ENCODE peak calls at places on chromosomes 12 and 14, in nine cellular contexts. One of them, this sample, is unnamed.

GRCh38 chr14:105093426-105094192 is 28.4 kb upstream of the GPR132 start:
- DNase-seq in effector CD4-positive, alpha-beta T cell: peak
- DNase-seq in uterus: peak
- DNase-seq in activated CD8-positive, alpha-beta memory T cell treated with anti-CD3 and anti-CD28 coated beads, Interleukin-2, amount 50 U/mL, for 4 hours: peak
- DNase-seq in lower lobe of right lung: peak
- DNase-seq in Panc1: no peak
- DNase-seq in neural progenitor cell: peak
- DNase-seq in hepatocyte: peak
- DNase-seq in AG08395: peak
- DNase-seq in this sample: peak

GRCh38 chr14:72665259-72665658 is 228.6 kb downstream of the DPF3 start:
- DNase-seq in effector CD4-positive, alpha-beta T cell: no peak
- DNase-seq in uterus: no peak
- DNase-seq in activated CD8-positive, alpha-beta memory T cell treated with anti-CD3 and anti-CD28 coated beads, Interleukin-2, amount 50 U/mL, for 4 hours: no peak
- DNase-seq in lower lobe of right lung: no peak
- DNase-seq in Panc1: no peak
- DNase-seq in neural progenitor cell: no peak
- DNase-seq in hepatocyte: peak
- DNase-seq in AG08395: peak
- DNase-seq in this sample: no peak

GRCh38 chr14:63174760-63175191 is 29.5 kb upstream of the RHOJ start:
- DNase-seq in effector CD4-positive, alpha-beta T cell: no peak
- DNase-seq in uterus: no peak
- DNase-seq in activated CD8-positive, alpha-beta memory T cell treated with anti-CD3 and anti-CD28 coated beads, Interleukin-2, amount 50 U/mL, for 4 hours: no peak
- DNase-seq in lower lobe of right lung: no peak
- DNase-seq in Panc1: no peak
- DNase-seq in neural progenitor cell: peak
- DNase-seq in hepatocyte: peak
- DNase-seq in AG08395: peak
- DNase-seq in this sample: peak

GRCh38 chr14:99001241-99001640 is 270.8 kb downstream of the BCL11B start:
- DNase-seq in effector CD4-positive, alpha-beta T cell: no peak
- DNase-seq in uterus: no peak
- DNase-seq in activated CD8-positive, alpha-beta memory T cell treated with anti-CD3 and anti-CD28 coated beads, Interleukin-2, amount 50 U/mL, for 4 hours: no peak
- DNase-seq in lower lobe of right lung: no peak
- DNase-seq in Panc1: no peak
- DNase-seq in neural progenitor cell: no peak
- DNase-seq in hepatocyte: no peak
- DNase-seq in AG08395: no peak
- DNase-seq in this sample: no peak

GRCh38 chr12:130127527-130127908 is 34.7 kb upstream of the FZD10 start:
- DNase-seq in effector CD4-positive, alpha-beta T cell: no peak
- DNase-seq in uterus: peak
- DNase-seq in activated CD8-positive, alpha-beta memory T cell treated with anti-CD3 and anti-CD28 coated beads, Interleukin-2, amount 50 U/mL, for 4 hours: no peak
- DNase-seq in lower lobe of right lung: no peak
- DNase-seq in Panc1: no peak
- DNase-seq in neural progenitor cell: no peak
- DNase-seq in hepatocyte: no peak
- DNase-seq in AG08395: peak
- DNase-seq in this sample: no peak

GRCh38 chr12:92416385-92416812 is 270.8 kb upstream of the BTG1 start:
- DNase-seq in effector CD4-positive, alpha-beta T cell: no peak
- DNase-seq in uterus: no peak
- DNase-seq in activated CD8-positive, alpha-beta memory T cell treated with anti-CD3 and anti-CD28 coated beads, Interleukin-2, amount 50 U/mL, for 4 hours: no peak
- DNase-seq in lower lobe of right lung: no peak
- DNase-seq in Panc1: no peak
- DNase-seq in neural progenitor cell: no peak
- DNase-seq in hepatocyte: no peak
- DNase-seq in AG08395: no peak
- DNase-seq in this sample: no peak

GRCh38 chr12:21666722-21667121 is 9.1 kb upstream of the LDHB start:
- DNase-seq in effector CD4-positive, alpha-beta T cell: no peak
- DNase-seq in uterus: no peak
- DNase-seq in activated CD8-positive, alpha-beta memory T cell treated with anti-CD3 and anti-CD28 coated beads, Interleukin-2, amount 50 U/mL, for 4 hours: no peak
- DNase-seq in lower lobe of right lung: no peak
- DNase-seq in Panc1: no peak
- DNase-seq in neural progenitor cell: no peak
- DNase-seq in hepatocyte: no peak
- DNase-seq in AG08395: no peak
- DNase-seq in this sample: peak

GRCh38 chr12:11697670-11698387 is 48.4 kb downstream of the ETV6 start:
- DNase-seq in effector CD4-positive, alpha-beta T cell: no peak
- DNase-seq in uterus: no peak
- DNase-seq in activated CD8-positive, alpha-beta memory T cell treated with anti-CD3 and anti-CD28 coated beads, Interleukin-2, amount 50 U/mL, for 4 hours: no peak
- DNase-seq in lower lobe of right lung: no peak
- DNase-seq in Panc1: no peak
- DNase-seq in neural progenitor cell: no peak
- DNase-seq in hepatocyte: no peak
- DNase-seq in AG08395: peak
- DNase-seq in this sample: no peak

GRCh38 chr14:48690349-48690748 is 895.8 kb downstream of the RPS29 start:
- DNase-seq in effector CD4-positive, alpha-beta T cell: no peak
- DNase-seq in uterus: no peak
- DNase-seq in activated CD8-positive, alpha-beta memory T cell treated with anti-CD3 and anti-CD28 coated beads, Interleukin-2, amount 50 U/mL, for 4 hours: no peak
- DNase-seq in lower lobe of right lung: no peak
- DNase-seq in Panc1: no peak
- DNase-seq in neural progenitor cell: peak
- DNase-seq in hepatocyte: no peak
- DNase-seq in AG08395: no peak
- DNase-seq in this sample: no peak

GRCh38 chr12:101299931-101300330 is 20.0 kb downstream of the UTP20 start:
- DNase-seq in effector CD4-positive, alpha-beta T cell: no peak
- DNase-seq in uterus: no peak
- DNase-seq in activated CD8-positive, alpha-beta memory T cell treated with anti-CD3 and anti-CD28 coated beads, Interleukin-2, amount 50 U/mL, for 4 hours: no peak
- DNase-seq in lower lobe of right lung: no peak
- DNase-seq in Panc1: no peak
- DNase-seq in neural progenitor cell: no peak
- DNase-seq in hepatocyte: no peak
- DNase-seq in AG08395: no peak
- DNase-seq in this sample: no peak

GRCh38 chr12:69512820-69513219 is 42.6 kb downstream of the FRS2 start:
- DNase-seq in effector CD4-positive, alpha-beta T cell: no peak
- DNase-seq in uterus: no peak
- DNase-seq in activated CD8-positive, alpha-beta memory T cell treated with anti-CD3 and anti-CD28 coated beads, Interleukin-2, amount 50 U/mL, for 4 hours: no peak
- DNase-seq in lower lobe of right lung: no peak
- DNase-seq in Panc1: no peak
- DNase-seq in neural progenitor cell: no peak
- DNase-seq in hepatocyte: no peak
- DNase-seq in AG08395: no peak
- DNase-seq in this sample: no peak

GRCh38 chr14:89215166-89215940 is 201.7 kb downstream of the FOXN3 start:
- DNase-seq in effector CD4-positive, alpha-beta T cell: no peak
- DNase-seq in uterus: no peak
- DNase-seq in activated CD8-positive, alpha-beta memory T cell treated with anti-CD3 and anti-CD28 coated beads, Interleukin-2, amount 50 U/mL, for 4 hours: no peak
- DNase-seq in lower lobe of right lung: no peak
- DNase-seq in Panc1: no peak
- DNase-seq in neural progenitor cell: no peak
- DNase-seq in hepatocyte: no peak
- DNase-seq in AG08395: peak
- DNase-seq in this sample: no peak

GRCh38 chr14:90513151-90514014 is 116.6 kb downstream of the CALM1 start:
- DNase-seq in effector CD4-positive, alpha-beta T cell: no peak
- DNase-seq in uterus: peak
- DNase-seq in activated CD8-positive, alpha-beta memory T cell treated with anti-CD3 and anti-CD28 coated beads, Interleukin-2, amount 50 U/mL, for 4 hours: no peak
- DNase-seq in lower lobe of right lung: peak
- DNase-seq in Panc1: no peak
- DNase-seq in neural progenitor cell: peak
- DNase-seq in hepatocyte: peak
- DNase-seq in AG08395: no peak
- DNase-seq in this sample: peak

GRCh38 chr14:104863923-104864266 is 1.2 kb upstream of the CEP170B start:
- DNase-seq in effector CD4-positive, alpha-beta T cell: no peak
- DNase-seq in uterus: no peak
- DNase-seq in activated CD8-positive, alpha-beta memory T cell treated with anti-CD3 and anti-CD28 coated beads, Interleukin-2, amount 50 U/mL, for 4 hours: no peak
- DNase-seq in lower lobe of right lung: no peak
- DNase-seq in Panc1: no peak
- DNase-seq in neural progenitor cell: no peak
- DNase-seq in hepatocyte: no peak
- DNase-seq in AG08395: no peak
- DNase-seq in this sample: no peak

GRCh38 chr12:56160160-56160763 is 2.1 kb downstream of the MYL6 start:
- DNase-seq in effector CD4-positive, alpha-beta T cell: peak
- DNase-seq in uterus: no peak
- DNase-seq in activated CD8-positive, alpha-beta memory T cell treated with anti-CD3 and anti-CD28 coated beads, Interleukin-2, amount 50 U/mL, for 4 hours: peak
- DNase-seq in lower lobe of right lung: no peak
- DNase-seq in Panc1: no peak
- DNase-seq in neural progenitor cell: no peak
- DNase-seq in hepatocyte: no peak
- DNase-seq in AG08395: peak
- DNase-seq in this sample: no peak

GRCh38 chr14:62800577-62800976 is 244.7 kb downstream of the KCNH5 start:
- DNase-seq in effector CD4-positive, alpha-beta T cell: no peak
- DNase-seq in uterus: no peak
- DNase-seq in activated CD8-positive, alpha-beta memory T cell treated with anti-CD3 and anti-CD28 coated beads, Interleukin-2, amount 50 U/mL, for 4 hours: no peak
- DNase-seq in lower lobe of right lung: no peak
- DNase-seq in Panc1: no peak
- DNase-seq in neural progenitor cell: no peak
- DNase-seq in hepatocyte: no peak
- DNase-seq in AG08395: no peak
- DNase-seq in this sample: peak

GRCh38 chr14:62443796-62444195 is 601.5 kb downstream of the KCNH5 start:
- DNase-seq in effector CD4-positive, alpha-beta T cell: no peak
- DNase-seq in uterus: no peak
- DNase-seq in activated CD8-positive, alpha-beta memory T cell treated with anti-CD3 and anti-CD28 coated beads, Interleukin-2, amount 50 U/mL, for 4 hours: no peak
- DNase-seq in lower lobe of right lung: no peak
- DNase-seq in Panc1: no peak
- DNase-seq in neural progenitor cell: no peak
- DNase-seq in hepatocyte: no peak
- DNase-seq in AG08395: peak
- DNase-seq in this sample: no peak

GRCh38 chr12:1634590-1635191 is 5.7 kb downstream of the WNT5B start:
- DNase-seq in effector CD4-positive, alpha-beta T cell: peak
- DNase-seq in uterus: peak
- DNase-seq in activated CD8-positive, alpha-beta memory T cell treated with anti-CD3 and anti-CD28 coated beads, Interleukin-2, amount 50 U/mL, for 4 hours: peak
- DNase-seq in lower lobe of right lung: peak
- DNase-seq in Panc1: peak
- DNase-seq in neural progenitor cell: peak
- DNase-seq in hepatocyte: peak
- DNase-seq in AG08395: peak
- DNase-seq in this sample: peak

GRCh38 chr14:44912041-44912869 is 49.5 kb downstream of the KLHL28 start:
- DNase-seq in effector CD4-positive, alpha-beta T cell: no peak
- DNase-seq in uterus: peak
- DNase-seq in activated CD8-positive, alpha-beta memory T cell treated with anti-CD3 and anti-CD28 coated beads, Interleukin-2, amount 50 U/mL, for 4 hours: no peak
- DNase-seq in lower lobe of right lung: no peak
- DNase-seq in Panc1: no peak
- DNase-seq in neural progenitor cell: no peak
- DNase-seq in hepatocyte: no peak
- DNase-seq in AG08395: no peak
- DNase-seq in this sample: no peak

GRCh38 chr14:87745507-87746118 is 247.4 kb downstream of the GALC start:
- DNase-seq in effector CD4-positive, alpha-beta T cell: no peak
- DNase-seq in uterus: no peak
- DNase-seq in activated CD8-positive, alpha-beta memory T cell treated with anti-CD3 and anti-CD28 coated beads, Interleukin-2, amount 50 U/mL, for 4 hours: no peak
- DNase-seq in lower lobe of right lung: no peak
- DNase-seq in Panc1: peak
- DNase-seq in neural progenitor cell: peak
- DNase-seq in hepatocyte: peak
- DNase-seq in AG08395: peak
- DNase-seq in this sample: peak

GRCh38 chr14:83706555-83706954 is 1823.4 kb upstream of the FLRT2 start:
- DNase-seq in effector CD4-positive, alpha-beta T cell: no peak
- DNase-seq in uterus: no peak
- DNase-seq in activated CD8-positive, alpha-beta memory T cell treated with anti-CD3 and anti-CD28 coated beads, Interleukin-2, amount 50 U/mL, for 4 hours: no peak
- DNase-seq in lower lobe of right lung: no peak
- DNase-seq in Panc1: no peak
- DNase-seq in neural progenitor cell: peak
- DNase-seq in hepatocyte: no peak
- DNase-seq in AG08395: no peak
- DNase-seq in this sample: peak

GRCh38 chr14:52283099-52283498 is 15.6 kb downstream of the PTGDR start:
- DNase-seq in effector CD4-positive, alpha-beta T cell: no peak
- DNase-seq in uterus: no peak
- DNase-seq in activated CD8-positive, alpha-beta memory T cell treated with anti-CD3 and anti-CD28 coated beads, Interleukin-2, amount 50 U/mL, for 4 hours: no peak
- DNase-seq in lower lobe of right lung: no peak
- DNase-seq in Panc1: no peak
- DNase-seq in neural progenitor cell: no peak
- DNase-seq in hepatocyte: no peak
- DNase-seq in AG08395: no peak
- DNase-seq in this sample: no peak

GRCh38 chr14:50001999-50002925 is 109.4 kb downstream of the ARF6 start:
- DNase-seq in effector CD4-positive, alpha-beta T cell: peak
- DNase-seq in uterus: no peak
- DNase-seq in activated CD8-positive, alpha-beta memory T cell treated with anti-CD3 and anti-CD28 coated beads, Interleukin-2, amount 50 U/mL, for 4 hours: peak
- DNase-seq in lower lobe of right lung: peak
- DNase-seq in Panc1: no peak
- DNase-seq in neural progenitor cell: no peak
- DNase-seq in hepatocyte: no peak
- DNase-seq in AG08395: no peak
- DNase-seq in this sample: no peak

GRCh38 chr12:48998497-48999353 is 450 bp downstream of the DDN start:
- DNase-seq in effector CD4-positive, alpha-beta T cell: no peak
- DNase-seq in uterus: no peak
- DNase-seq in activated CD8-positive, alpha-beta memory T cell treated with anti-CD3 and anti-CD28 coated beads, Interleukin-2, amount 50 U/mL, for 4 hours: peak
- DNase-seq in lower lobe of right lung: peak
- DNase-seq in Panc1: no peak
- DNase-seq in neural progenitor cell: peak
- DNase-seq in hepatocyte: peak
- DNase-seq in AG08395: no peak
- DNase-seq in this sample: no peak

GRCh38 chr14:34797747-34798583 is 77.2 kb downstream of the BAZ1A start:
- DNase-seq in effector CD4-positive, alpha-beta T cell: no peak
- DNase-seq in uterus: no peak
- DNase-seq in activated CD8-positive, alpha-beta memory T cell treated with anti-CD3 and anti-CD28 coated beads, Interleukin-2, amount 50 U/mL, for 4 hours: no peak
- DNase-seq in lower lobe of right lung: no peak
- DNase-seq in Panc1: no peak
- DNase-seq in neural progenitor cell: peak
- DNase-seq in hepatocyte: peak
- DNase-seq in AG08395: no peak
- DNase-seq in this sample: peak

GRCh38 chr12:53048033-53048779 is 1.7 kb upstream of the TNS2 start:
- DNase-seq in effector CD4-positive, alpha-beta T cell: no peak
- DNase-seq in uterus: peak
- DNase-seq in activated CD8-positive, alpha-beta memory T cell treated with anti-CD3 and anti-CD28 coated beads, Interleukin-2, amount 50 U/mL, for 4 hours: no peak
- DNase-seq in lower lobe of right lung: peak
- DNase-seq in Panc1: no peak
- DNase-seq in neural progenitor cell: peak
- DNase-seq in hepatocyte: peak
- DNase-seq in AG08395: no peak
- DNase-seq in this sample: peak

This sample was measured in NCI-H345.